ENCODE peak calls at places on chromosomes 16 and 17, in ten cellular contexts. G, Q, W, L, Y, J, R, F, E and N are unnamed samples.

GRCh38 chr17:17741346-17742023 is 60.2 kb downstream of the RAI1 start:
- DNase-seq in G (no peak), Q (no peak), W (no peak), L (peak; percentile 46), Y (no peak), J (no peak), R (no peak), F (peak; percentile 82), E (no peak), N (no peak)

GRCh38 chr17:28726396-28726911 is 421 bp upstream of the TLCD1 start:
- DNase-seq in G (peak; percentile 85), Q (no peak), W (peak; percentile 53), L (peak; percentile 57), Y (peak; percentile 56), J (peak; percentile 74), R (no peak), F (peak; percentile 90), E (peak; percentile 63), N (no peak)

GRCh38 chr16:50093607-50094570 is 28.1 kb downstream of the HEATR3 start:
- DNase-seq in G (peak; percentile 48), Q (peak; percentile 56), W (no peak), L (peak; percentile 28), Y (peak; percentile 78), J (peak; percentile 4), R (peak; percentile 73), F (no peak), E (no peak), N (peak; percentile 2)

GRCh38 chr17:19569785-19570496 is 36.3 kb downstream of the SLC47A1 start:
- DNase-seq in G (peak; percentile 60), Q (no peak), W (no peak), L (no peak), Y (no peak), J (peak; percentile 61), R (no peak), F (no peak), E (no peak), N (no peak)

GRCh38 chr17:18108400-18109312 is at the start of gene MYO15A:
- DNase-seq in G (no peak), Q (no peak), W (no peak), L (no peak), Y (peak; percentile 3), J (no peak), R (no peak), F (no peak), E (no peak), N (no peak)

GRCh38 chr16:19210968-19211367 is 42.9 kb downstream of the SYT17 start:
- DNase-seq in G (no peak), Q (no peak), W (no peak), L (no peak), Y (no peak), J (no peak), R (no peak), F (no peak), E (no peak), N (no peak)

GRCh38 chr16:10314317-10314716 is 71.5 kb upstream of the ATF7IP2 start:
- DNase-seq in G (no peak), Q (no peak), W (no peak), L (no peak), Y (no peak), J (no peak), R (no peak), F (no peak), E (no peak), N (no peak)

GRCh38 chr17:72511874-72512273 is 391.1 kb downstream of the SOX9 start:
- DNase-seq in G (peak; percentile 64), Q (no peak), W (no peak), L (no peak), Y (no peak), J (peak; percentile 69), R (no peak), F (no peak), E (no peak), N (no peak)

GRCh38 chr17:27540300-27541105 is 84.3 kb downstream of the KSR1 start:
- DNase-seq in G (peak; percentile 75), Q (peak; percentile 95), W (no peak), L (peak; percentile 100), Y (peak; percentile 67), J (peak; percentile 74), R (peak; percentile 77), F (no peak), E (no peak), N (no peak)

GRCh38 chr16:57260294-57260929 is 15.4 kb downstream of the ARL2BP start:
- DNase-seq in G (no peak), Q (no peak), W (no peak), L (peak; percentile 66), Y (peak; percentile 28), J (no peak), R (no peak), F (peak; percentile 67), E (no peak), N (no peak)

DNA sequence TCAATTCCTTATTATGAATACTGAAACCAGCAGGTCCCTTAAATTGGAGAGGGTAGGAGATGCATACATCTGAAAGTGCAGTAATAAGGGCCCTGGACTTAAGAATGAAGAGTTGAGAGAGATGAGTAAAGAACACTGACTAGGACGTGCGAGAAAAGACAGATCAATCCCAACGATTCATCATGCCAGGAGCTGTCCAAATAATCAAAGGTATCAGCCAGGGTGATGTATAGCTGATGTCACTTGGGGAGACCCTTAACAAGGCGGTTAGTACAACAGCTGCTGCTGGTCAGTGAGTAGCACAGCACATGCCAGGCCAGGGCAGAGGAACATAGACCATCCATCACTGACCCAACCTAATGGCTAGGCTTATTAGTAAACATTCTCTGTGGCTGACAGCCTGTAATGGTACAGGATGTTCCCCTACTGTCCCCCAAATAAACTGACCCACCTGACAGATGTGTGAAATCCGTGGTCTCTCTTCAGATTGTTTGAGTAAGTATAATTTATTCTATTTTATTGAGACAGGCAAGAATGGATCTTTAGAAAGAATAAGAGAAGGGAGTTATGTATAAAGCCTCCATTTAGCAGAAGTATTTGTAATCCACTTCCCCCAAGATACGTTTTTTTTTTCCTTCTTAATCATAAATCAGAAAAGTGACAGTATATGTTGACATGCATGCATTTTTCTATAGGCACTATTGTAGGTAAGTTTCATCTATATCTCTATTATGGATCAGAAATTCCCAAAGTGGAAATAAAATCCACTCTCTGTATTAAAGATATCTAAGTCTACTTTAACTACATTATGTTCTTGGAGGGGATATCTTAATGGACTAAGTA is 118.4 kb downstream of the SNX11 start:
- DNase-seq in G (no peak), Q (no peak), W (no peak), L (no peak), Y (no peak), J (no peak), R (no peak), F (no peak), E (no peak), N (no peak)
- H3K27me3 ChIP-seq in G (no peaks in the 10 kb centered on the region), Q (no peaks in the 10 kb centered on the region), W (no peaks in the 10 kb centered on the region), L (peaks cover 30% of the 10 kb centered on the region), Y (peaks cover 22% of the 10 kb centered on the region), J (no peaks in the 10 kb centered on the region), R (peaks cover 52% of the 10 kb centered on the region), F (no peaks in the 10 kb centered on the region), E (no peaks in the 10 kb centered on the region), N (no peaks in the 10 kb centered on the region)

DNA sequence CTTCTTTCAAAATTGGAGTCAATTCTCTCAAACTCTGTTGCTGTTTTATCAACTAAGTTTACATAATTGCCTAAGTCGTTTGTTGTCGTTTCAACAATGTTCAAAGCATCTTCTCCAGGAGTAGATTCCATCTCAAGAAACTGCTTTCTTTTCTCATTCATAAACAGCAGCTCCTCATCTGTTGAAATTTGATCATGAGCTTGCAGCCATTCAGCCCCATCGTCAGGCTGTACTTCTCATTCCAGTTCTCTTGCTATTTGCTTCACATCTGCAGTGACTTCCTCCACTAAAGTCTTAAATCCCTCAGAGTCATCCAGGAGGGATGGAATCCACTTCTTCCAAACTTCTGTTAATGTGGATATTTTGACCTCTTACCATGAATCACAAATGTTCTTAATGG is 230.6 kb downstream of the IRF8 start:
- DNase-seq in G (no peak), Q (no peak), W (no peak), L (peak; percentile 47), Y (no peak), J (no peak), R (no peak), F (no peak), E (no peak), N (no peak)
- H3K27me3 ChIP-seq in G (no peaks in the 10 kb centered on the region), Q (no peaks in the 10 kb centered on the region), W (peaks cover 4% of the 10 kb centered on the region), L (no peaks in the 10 kb centered on the region), Y (peaks cover 6% of the 10 kb centered on the region), J (no peaks in the 10 kb centered on the region), R (peaks cover 9% of the 10 kb centered on the region), F (no peaks in the 10 kb centered on the region), E (no peaks in the 10 kb centered on the region), N (peaks cover 2% of the 10 kb centered on the region)

GRCh38 chr16:86200722-86201121 is 301.8 kb downstream of the IRF8 start:
- DNase-seq in G (no peak), Q (no peak), W (no peak), L (no peak), Y (no peak), J (no peak), R (no peak), F (peak; percentile 43), E (no peak), N (no peak)
- H3K27me3 ChIP-seq in G (peaks cover 5% of the 10 kb centered on the region), Q (no peaks in the 10 kb centered on the region), W (peaks cover 66% of the 10 kb centered on the region), L (peaks cover 5% of the 10 kb centered on the region), Y (peaks cover 46% of the 10 kb centered on the region), J (peaks cover 5% of the 10 kb centered on the region), R (peaks cover 71% of the 10 kb centered on the region), F (no peaks in the 10 kb centered on the region), E (peaks cover 6% of the 10 kb centered on the region), N (peaks cover 4% of the 10 kb centered on the region)

GRCh38 chr16:22625948-22626347 is 115.3 kb downstream of the NPIPB5 start:
- DNase-seq in G (no peak), Q (no peak), W (no peak), L (no peak), Y (no peak), J (no peak), R (no peak), F (no peak), E (no peak), N (no peak)

GRCh38 chr16:22622703-22623102 is 112.0 kb downstream of the NPIPB5 start:
- DNase-seq in G (no peak), Q (no peak), W (no peak), L (no peak), Y (no peak), J (no peak), R (no peak), F (no peak), E (no peak), N (no peak)

GRCh38 chr16:22623351-22623781 is 112.7 kb downstream of the NPIPB5 start:
- DNase-seq in G (no peak), Q (no peak), W (no peak), L (peak; percentile 48), Y (no peak), J (no peak), R (no peak), F (no peak), E (no peak), N (no peak)

GRCh38 chr16:22624759-22625533 is 114.3 kb downstream of the NPIPB5 start:
- DNase-seq in G (no peak), Q (no peak), W (no peak), L (no peak), Y (no peak), J (no peak), R (no peak), F (no peak), E (no peak), N (no peak)

DNA sequence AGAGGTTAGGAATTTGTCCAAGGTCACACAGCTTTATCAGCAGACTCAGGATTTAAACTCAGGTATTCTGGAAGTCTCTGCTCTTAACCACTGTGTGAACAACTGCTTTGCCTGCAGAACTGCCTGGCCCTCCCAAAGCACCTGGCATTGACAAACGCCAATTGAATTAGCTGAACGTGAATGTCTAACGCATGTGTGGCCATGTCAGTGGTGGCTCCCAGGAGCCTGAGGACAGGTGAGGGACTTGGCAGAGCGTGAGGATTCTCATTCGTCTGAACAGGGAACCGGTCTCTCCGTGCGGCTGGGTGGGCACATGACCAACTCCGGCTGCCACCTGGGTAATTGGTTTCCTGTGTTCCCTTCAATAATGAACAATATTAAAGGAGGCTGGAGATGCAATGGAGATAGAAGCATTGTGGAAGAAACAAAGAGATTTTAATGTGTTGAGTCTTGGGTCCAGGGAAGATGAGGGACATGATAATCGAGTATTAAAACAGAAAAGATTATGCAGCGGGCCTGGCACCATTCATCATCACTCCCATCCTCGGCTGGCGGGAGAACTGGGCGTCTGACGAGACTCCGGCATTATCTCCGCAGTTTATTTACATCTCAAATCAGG is 113.5 kb downstream of the NPIPB5 start:
- DNase-seq in G (no peak), Q (no peak), W (no peak), L (no peak), Y (no peak), J (no peak), R (no peak), F (no peak), E (no peak), N (no peak)
- H3K27me3 ChIP-seq in G (no peaks in the 10 kb centered on the region), Q (no peaks in the 10 kb centered on the region), W (peaks cover 33% of the 10 kb centered on the region), L (peaks cover 9% of the 10 kb centered on the region), Y (peaks cover 34% of the 10 kb centered on the region), J (no peaks in the 10 kb centered on the region), R (no peaks in the 10 kb centered on the region), F (no peaks in the 10 kb centered on the region), E (peaks cover 7% of the 10 kb centered on the region), N (no peaks in the 10 kb centered on the region)